ENCODE peak calls at places on chromosomes 5 and 9, in nine cellular contexts. P is IMR-90; J is CD8-positive, alpha-beta memory T cell; B is OCI-LY7; I is EL; C is iPS-NIHi11; F is activated gamma-delta T cell treated with Interleukin-2 at 50 U/mL for 16 hours; L is foreskin fibroblast; H is activated T-cell treated with anti-CD3 and anti-CD28 coated beads, Interleukin-2, amount 50 U/mL, for 72 hours. R is an unnamed sample.

GRCh38 chr9:14314424-14314928 is 535 bp upstream of the NFIB start:
- DNase-seq in J (no peak), B (peak), P (peak), F (no peak), I (peak), L (peak), C (peak), H (no peak), R (peak)

GRCh38 chr5:123450641-123451421 is 27.6 kb upstream of the CEP120 start:
- DNase-seq in B (no peak), I (no peak), C (no peak), J (no peak), H (no peak), P (no peak), L (no peak), F (no peak), R (no peak)

GRCh38 chr5:68071731-68072130 is 143.8 kb upstream of the PIK3R1 start:
- DNase-seq in J (no peak), B (no peak), C (no peak), L (peak), H (no peak), F (no peak), P (no peak), I (peak), R (no peak)

GRCh38 chr9:126471084-126471611 is 142.6 kb upstream of the LMX1B start:
- DNase-seq in I (peak), B (peak), P (peak), F (peak), C (no peak), H (peak), J (peak), L (peak), R (no peak)

GRCh38 chr9:95018099-95018927 is 291.8 kb downstream of the AOPEP start:
- DNase-seq in C (no peak), J (no peak), P (peak), H (peak), F (no peak), L (peak), I (peak), B (no peak), R (peak)

GRCh38 chr5:89972901-89973300 is 436.7 kb downstream of the CETN3 start:
- DNase-seq in J (no peak), P (no peak), H (no peak), C (no peak), F (no peak), B (no peak), L (peak), I (no peak), R (no peak)

GRCh38 chr5:39616131-39616530 is 191.4 kb upstream of the DAB2 start:
- DNase-seq in L (no peak), J (no peak), H (no peak), P (no peak), I (no peak), F (no peak), B (no peak), C (no peak), R (no peak)

GRCh38 chr5:67315082-67315801 is 118.6 kb upstream of the CD180 start:
- DNase-seq in P (peak), C (no peak), B (no peak), F (no peak), H (no peak), L (no peak), J (no peak), I (peak), R (peak)

GRCh38 chr9:133031130-133031422 is 279 bp downstream of the GTF3C5 start:
- DNase-seq in F (no peak), H (no peak), P (no peak), I (no peak), J (no peak), L (no peak), C (no peak), B (no peak), R (no peak)

GRCh38 chr5:95841914-95842812 is 19.6 kb upstream of the GLRX start:
- DNase-seq in F (no peak), L (peak), H (no peak), C (no peak), B (no peak), J (no peak), P (peak), I (peak), R (no peak)

GRCh38 chr5:175652741-175653663 is 4.9 kb upstream of the HRH2 start:
- DNase-seq in I (no peak), C (no peak), P (no peak), J (peak), F (peak), H (peak), L (no peak), B (no peak), R (peak)

GRCh38 chr5:175696139-175696854 is 38.4 kb downstream of the HRH2 start:
- DNase-seq in F (peak), L (no peak), I (peak), H (peak), J (peak), B (peak), C (peak), P (no peak), R (peak)

GRCh38 chr5:1332461-1333001 is 12.4 kb downstream of the CLPTM1L start:
- DNase-seq in H (no peak), C (no peak), F (no peak), L (no peak), P (no peak), I (no peak), B (peak), J (no peak), R (no peak)

GRCh38 chr5:135011355-135012032 is 22.5 kb downstream of the PITX1 start:
- DNase-seq in J (no peak), L (no peak), H (no peak), C (no peak), F (no peak), B (no peak), I (no peak), P (no peak), R (no peak)

GRCh38 chr9:4548796-4549725 is 58.8 kb downstream of the SLC1A1 start:
- DNase-seq in F (no peak), H (no peak), L (no peak), J (no peak), B (peak), I (peak), P (no peak), C (peak), R (no peak)

GRCh38 chr9:134275379-134275778 is 50.9 kb upstream of the RXRA start:
- DNase-seq in P (no peak), I (no peak), L (no peak), C (peak), H (no peak), B (peak), J (no peak), F (no peak), R (no peak)

R was measured in brain microvascular endothelial cell.